ENCODE peak calls at places on chromosomes 7 and 10, in six cellular contexts. E is astrocyte of the spinal cord, P is tibial artery, C is PC-3, B is fibroblast of pulmonary artery, G is astrocyte. K is an unnamed sample.

GRCh38 chr7:140696024-140696678 is 357 bp upstream of the NDUFB2 start:
- DNase-seq in E (peak; percentile 94), P (peak; percentile 95), C (peak; percentile 92), B (peak; percentile 89), G (peak; percentile 79), K (peak; percentile 97)

GRCh38 chr10:77111611-77112550 is 525.7 kb downstream of the KCNMA1 start:
- DNase-seq in E (peak; percentile 88), P (no peak), C (peak; percentile 99), B (peak; percentile 80), G (peak; percentile 95), K (no peak)

GRCh38 chr7:45178241-45179225 is 20.9 kb downstream of the RAMP3 start:
- DNase-seq in E (no peak), P (no peak), C (no peak), B (no peak), G (no peak), K (no peak)

GRCh38 chr10:10520391-10521385 is 497.0 kb upstream of the CELF2 start:
- DNase-seq in E (no peak), P (no peak), C (no peak), B (no peak), G (no peak), K (no peak)

GRCh38 chr7:130912910-130913720 is 179.1 kb upstream of the KLF14 start:
- DNase-seq in E (peak; percentile 99), P (peak; percentile 79), C (peak; percentile 96), B (peak; percentile 98), G (peak; percentile 98), K (peak; percentile 49)

GRCh38 chr7:92691578-92691977 is 101.4 kb upstream of the FAM133B start:
- DNase-seq in E (peak; percentile 80), P (no peak), C (peak; percentile 81), B (peak; percentile 81), G (peak; percentile 36), K (no peak)

GRCh38 chr10:84541289-84541637 is 212.9 kb downstream of the CCSER2 start:
- DNase-seq in E (no peak), P (no peak), C (no peak), B (no peak), G (no peak), K (no peak)

GRCh38 chr10:131169146-131169545 is 142.4 kb downstream of the TCERG1L start:
- DNase-seq in E (no peak), P (no peak), C (no peak), B (no peak), G (no peak), K (no peak)

GRCh38 chr10:1272079-1272478 is 215.9 kb downstream of the WDR37 start:
- DNase-seq in E (no peak), P (no peak), C (no peak), B (no peak), G (no peak), K (no peak)

GRCh38 chr10:43884516-43885105 is 235.9 kb upstream of the ZNF32 start:
- DNase-seq in E (no peak), P (no peak), C (no peak), B (no peak), G (no peak), K (no peak)

GRCh38 chr7:22386865-22387264 is 29.9 kb upstream of the RAPGEF5 start:
- DNase-seq in E (no peak), P (no peak), C (no peak), B (no peak), G (no peak), K (no peak)

GRCh38 chr10:44243851-44244502 is 140.9 kb downstream of the CXCL12 start:
- DNase-seq in E (no peak), P (no peak), C (no peak), B (no peak), G (no peak), K (no peak)

GRCh38 chr10:29882766-29883165 is 176.6 kb downstream of the JCAD start:
- DNase-seq in E (no peak), P (no peak), C (no peak), B (no peak), G (no peak), K (peak; percentile 24)

GRCh38 chr7:2062648-2063047 is 170.1 kb downstream of the MAD1L1 start:
- DNase-seq in E (no peak), P (no peak), C (no peak), B (no peak), G (no peak), K (no peak)

DNA sequence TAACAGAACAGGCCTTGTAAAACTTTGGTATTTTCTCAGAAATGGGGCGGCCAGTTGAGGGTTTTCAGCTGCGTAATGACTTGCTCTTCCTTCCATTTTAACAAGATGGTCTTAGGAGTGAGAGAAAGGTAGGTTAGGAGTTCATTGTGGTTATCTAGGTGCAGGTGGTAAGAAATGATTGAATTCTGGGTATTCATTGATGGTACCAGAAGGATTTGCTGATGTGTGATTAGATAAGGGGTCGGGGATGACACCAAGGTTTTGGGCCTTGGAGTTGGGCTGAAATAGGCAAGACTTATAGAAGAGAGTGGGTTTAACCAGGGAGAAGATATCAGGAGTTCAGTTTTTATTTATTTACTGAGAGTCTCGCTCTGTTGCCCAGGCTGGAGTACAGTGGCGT is 2.6 kb downstream of the MDH2 start:
- DNase-seq in E (no peak), P (no peak), C (no peak), B (no peak), G (no peak), K (no peak)
- H3K4me3 ChIP-seq in E (no peak overlapping the region), P (no peak overlapping the region), C (no peak overlapping the region), B (no peak overlapping the region), G (no peak overlapping the region), K (no peak overlapping the region)

GRCh38 chr10:78250313-78251040 is 216.8 kb downstream of the RPS24 start:
- DNase-seq in E (no peak), P (no peak), C (no peak), B (no peak), G (no peak), K (no peak)

GRCh38 chr10:78249690-78250089 is 216.0 kb downstream of the RPS24 start:
- DNase-seq in E (no peak), P (no peak), C (no peak), B (no peak), G (no peak), K (no peak)

GRCh38 chr10:78251041-78251434 is 217.4 kb downstream of the RPS24 start:
- DNase-seq in E (no peak), P (no peak), C (no peak), B (no peak), G (no peak), K (no peak)

GRCh38 chr10:78247821-78248220 is 214.2 kb downstream of the RPS24 start:
- DNase-seq in E (no peak), P (no peak), C (no peak), B (no peak), G (no peak), K (no peak)

GRCh38 chr10:78248651-78249464 is 215.2 kb downstream of the RPS24 start:
- DNase-seq in E (peak; percentile 87), P (peak; percentile 41), C (no peak), B (peak; percentile 59), G (peak; percentile 84), K (no peak)
- H3K4me3 ChIP-seq in E (no peak overlapping the region), P (peak overlapping the region; percentile 47), C (no peak overlapping the region), B (no peak overlapping the region), G (peak overlapping the region; percentile 5), K (no peak overlapping the region)

DNA sequence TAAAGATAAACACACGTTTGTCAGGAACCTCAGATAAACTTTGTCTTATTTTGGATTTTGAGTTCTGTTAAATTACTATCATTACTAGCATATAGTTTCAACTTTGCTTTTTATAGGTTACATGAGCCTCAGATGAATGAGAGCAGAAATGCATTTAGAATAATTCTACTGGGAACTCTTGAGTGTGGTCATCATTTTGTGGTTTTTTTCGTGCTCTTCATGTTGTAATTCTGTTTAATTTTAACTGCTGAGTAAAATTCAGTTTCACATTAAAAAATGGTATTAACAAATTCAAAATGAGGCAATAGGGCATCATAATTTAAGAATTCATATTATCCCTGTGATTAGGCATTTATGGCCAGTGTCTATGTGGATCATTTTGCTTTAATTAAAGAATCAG is 72.9 kb downstream of the GNAI1 start:
- DNase-seq in E (no peak), P (no peak), C (no peak), B (no peak), G (no peak), K (no peak)
- H3K4me3 ChIP-seq in E (no peak overlapping the region), P (no peak overlapping the region), C (no peak overlapping the region), B (no peak overlapping the region), G (no peak overlapping the region), K (no peak overlapping the region)

DNA sequence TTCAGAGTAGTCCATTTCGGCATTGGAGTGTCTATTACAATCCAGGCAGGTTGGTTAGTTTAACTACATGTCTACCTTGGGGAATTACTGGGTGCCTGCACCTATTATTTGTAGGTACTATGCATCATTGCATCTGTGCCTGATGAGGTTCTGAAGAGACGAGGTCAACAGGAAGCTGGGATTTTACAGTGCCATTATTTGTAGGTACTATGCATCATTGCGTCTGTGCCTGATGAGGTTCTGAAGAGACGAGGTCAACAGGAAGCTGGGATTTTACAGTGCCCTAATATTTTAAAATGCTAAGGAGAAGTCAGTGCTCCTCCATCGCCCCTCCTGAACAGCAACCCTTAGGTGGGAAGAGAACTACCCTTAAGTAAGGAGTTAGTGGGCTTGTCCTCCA is 41.7 kb downstream of the NPY start:
- DNase-seq in E (no peak), P (no peak), C (no peak), B (no peak), G (no peak), K (no peak)
- H3K4me3 ChIP-seq in E (no peak overlapping the region), P (no peak overlapping the region), C (no peak overlapping the region), B (no peak overlapping the region), G (no peak overlapping the region), K (no peak overlapping the region)

DNA sequence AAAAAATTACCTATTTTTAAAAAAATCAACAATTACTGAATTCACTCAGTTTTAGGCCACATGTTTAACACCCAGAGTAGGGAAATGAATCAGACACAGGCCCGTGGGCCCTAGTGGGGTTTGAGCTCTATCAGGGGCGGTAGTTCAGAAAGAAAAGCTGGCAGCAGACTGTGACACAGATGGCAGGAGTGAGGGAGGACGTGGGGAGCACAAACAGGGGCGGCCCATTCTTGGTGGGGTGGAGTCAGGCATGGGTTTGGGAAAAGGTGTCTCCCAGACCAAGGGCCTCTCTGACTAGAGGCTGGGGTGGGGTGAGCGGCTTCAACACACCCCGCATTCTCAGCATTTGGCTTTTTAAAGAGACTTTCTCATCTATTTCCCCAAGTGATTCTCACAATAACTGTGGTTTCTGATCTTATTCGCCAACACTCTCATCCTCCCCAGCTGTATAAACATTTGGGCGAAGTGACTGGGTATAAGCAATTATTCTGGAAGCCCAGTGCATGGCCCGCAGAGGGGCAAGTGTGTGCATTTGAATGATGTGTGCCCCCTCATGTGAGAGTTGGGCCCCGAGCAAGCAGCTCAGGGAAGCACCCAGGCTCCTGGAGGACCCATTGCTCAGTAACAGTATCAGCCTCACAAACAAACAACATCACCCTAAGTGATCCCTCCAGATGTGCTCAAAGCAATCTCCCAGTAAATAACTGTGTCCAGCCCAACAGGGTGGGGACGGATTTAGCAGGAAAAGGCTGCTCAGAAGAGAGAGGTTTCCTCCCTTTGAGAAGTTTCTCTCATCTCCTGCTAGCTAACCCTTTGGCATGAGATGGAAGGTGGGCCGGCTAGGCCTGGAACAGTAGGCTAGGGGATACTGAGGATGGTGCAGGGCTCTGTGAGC is 437.6 kb upstream of the ZMIZ1 start:
- DNase-seq in E (peak; percentile 70), P (no peak), C (no peak), B (no peak), G (peak; percentile 79), K (peak; percentile 44)
- H3K4me3 ChIP-seq in E (no peak overlapping the region), P (no peak overlapping the region), C (no peak overlapping the region), B (no peak overlapping the region), G (no peak overlapping the region), K (no peak overlapping the region)